ENCODE peak calls at places on chromosomes 3 and 15, in eight cellular contexts. R is mucosa of descending colon, F is right atrium auricular region, I is IMR-90, M is psoas muscle, W is sigmoid colon, T is ovary, D is heart left ventricle. G is an unnamed sample.

GRCh38 chr3:101849714-101850326 is 506 bp downstream of the NFKBIZ start:
- DNase-seq in R (peak; percentile 54), I (no peak), M (peak; percentile 45), F (no peak), W (peak; percentile 74), D (peak; percentile 56), T (peak; percentile 63), G (peak; percentile 22)

GRCh38 chr15:66821307-66821706 is 119.3 kb downstream of the SMAD6 start:
- DNase-seq in M (no peak), R (no peak), T (no peak), D (no peak), I (no peak), F (no peak), W (no peak), G (no peak)

GRCh38 chr15:49831206-49831965 is 210.5 kb downstream of the DTWD1 start:
- DNase-seq in R (no peak), F (peak; percentile 66), D (peak; percentile 42), T (no peak), M (peak; percentile 67), W (peak; percentile 74), I (peak; percentile 95), G (peak; percentile 98)

GRCh38 chr15:52559583-52559982 is 9.2 kb downstream of the ARPP19 start:
- DNase-seq in I (peak; percentile 89), M (no peak), R (no peak), W (no peak), T (no peak), F (no peak), D (no peak), G (peak; percentile 48)

GRCh38 chr3:57160046-57160730 is 5.0 kb downstream of the IL17RD start:
- DNase-seq in R (no peak), F (no peak), D (peak; percentile 69), T (peak; percentile 74), M (no peak), I (no peak), W (no peak), G (peak; percentile 67)

GRCh38 chr3:141707741-141708203 is 30.3 kb upstream of the RNF7 start:
- DNase-seq in F (no peak), T (no peak), I (peak; percentile 64), W (no peak), R (no peak), M (no peak), D (no peak), G (peak; percentile 74)

GRCh38 chr15:51726302-51727073 is 11.0 kb downstream of the LYSMD2 start:
- DNase-seq in R (peak; percentile 35), F (peak; percentile 84), D (peak; percentile 75), I (peak; percentile 93), T (peak; percentile 57), M (peak; percentile 44), W (peak; percentile 91), G (peak; percentile 91)

GRCh38 chr3:87873136-87873535 is 185.7 kb downstream of the CGGBP1 start:
- DNase-seq in I (no peak), W (no peak), T (no peak), R (no peak), F (no peak), M (no peak), D (no peak), G (no peak)

GRCh38 chr3:58021072-58021959 is 13.1 kb downstream of the FLNB start:
- DNase-seq in D (no peak), W (no peak), F (no peak), R (no peak), T (no peak), M (no peak), I (no peak), G (no peak)

GRCh38 chr15:88185584-88185983 is 71.0 kb downstream of the NTRK3 start:
- DNase-seq in W (no peak), M (no peak), R (no peak), I (no peak), D (no peak), F (no peak), T (no peak), G (no peak)

GRCh38 chr15:94670436-94671034 is 439.2 kb downstream of the MCTP2 start:
- DNase-seq in T (no peak), R (peak; percentile 10), I (peak; percentile 35), M (no peak), F (no peak), W (no peak), D (no peak), G (peak; percentile 69)

GRCh38 chr3:72892870-72893269 is 5.0 kb downstream of the GXYLT2 start:
- DNase-seq in R (no peak), I (no peak), M (no peak), F (no peak), T (no peak), D (no peak), W (no peak), G (peak; percentile 23)

GRCh38 chr3:111299070-111299672 is 227.6 kb downstream of the NECTIN3 start:
- DNase-seq in R (no peak), D (no peak), W (no peak), M (no peak), F (no peak), T (no peak), I (peak; percentile 52), G (peak; percentile 42)

GRCh38 chr3:112802338-112802737 is 44.3 kb downstream of the CD200R1L start:
- DNase-seq in M (no peak), R (no peak), I (no peak), T (no peak), W (no peak), F (no peak), D (no peak), G (no peak)

GRCh38 chr15:97684249-97684648 is 276.3 kb upstream of the ARRDC4 start:
- DNase-seq in D (no peak), T (no peak), W (no peak), I (no peak), F (no peak), R (peak; percentile 11), M (no peak), G (no peak)

GRCh38 chr3:11803977-11804903 is 42.4 kb downstream of the TAMM41 start:
- DNase-seq in T (peak; percentile 39), W (no peak), I (peak; percentile 55), D (peak; percentile 53), F (no peak), M (peak; percentile 21), R (peak; percentile 51), G (peak; percentile 73)

GRCh38 chr3:44020178-44020577 is 221.5 kb upstream of the TOPAZ1 start:
- DNase-seq in F (no peak), R (no peak), D (no peak), I (no peak), T (no peak), W (no peak), M (no peak), G (no peak)

GRCh38 chr15:75138016-75138999 is 63.4 kb upstream of the C15orf39 start:
- DNase-seq in I (peak; percentile 10), T (no peak), F (no peak), W (no peak), R (no peak), M (no peak), D (no peak), G (peak; percentile 12)

GRCh38 chr3:197836244-197836643 is 45.2 kb downstream of the LRCH3 start:
- DNase-seq in D (no peak), T (no peak), R (no peak), M (no peak), W (no peak), I (no peak), F (no peak), G (no peak)

GRCh38 chr15:70704731-70705130 is 58.6 kb downstream of the UACA start:
- DNase-seq in T (no peak), F (no peak), D (no peak), I (no peak), R (no peak), M (no peak), W (no peak), G (no peak)
- H3K4me3 ChIP-seq in T (no peak overlapping the region), F (no peak overlapping the region), D (no peak overlapping the region), I (no peak overlapping the region), R (no peak overlapping the region), M (no peak overlapping the region), W (no peak overlapping the region), G (no peak overlapping the region)

GRCh38 chr15:92943581-92943980 is 43.5 kb downstream of the CHD2 start:
- DNase-seq in M (no peak), T (no peak), F (no peak), I (no peak), W (no peak), R (no peak), D (no peak), G (no peak)
- TF ChIP-seq CTCF in M (no peak), T (no peak), F (no peak), I (no peak), W (no peak), R (no peak), D (no peak), G (no peak)

GRCh38 chr15:73965094-73965729 is 26.9 kb downstream of the STOML1 start:
- DNase-seq in M (no peak), W (peak; percentile 62), R (no peak), T (no peak), D (no peak), F (no peak), I (no peak), G (no peak)
- H3K4me3 ChIP-seq in M (no peak overlapping the region), W (no peak overlapping the region), R (no peak overlapping the region), T (no peak overlapping the region), D (no peak overlapping the region), F (no peak overlapping the region), I (no peak overlapping the region), G (no peak overlapping the region)

GRCh38 chr3:53230041-53230621 is 25.7 kb downstream of the TKT start:
- DNase-seq in M (no peak), I (no peak), W (no peak), R (no peak), F (no peak), T (no peak), D (no peak), G (no peak)
- TF ChIP-seq CTCF in M (no peak), I (no peak), W (no peak), R (no peak), F (no peak), T (no peak), D (no peak), G (no peak)

GRCh38 chr3:9135930-9136525 is 113.4 kb downstream of the SRGAP3 start:
- DNase-seq in D (no peak), W (no peak), M (peak; percentile 23), R (no peak), I (no peak), F (no peak), T (peak; percentile 35), G (no peak)

GRCh38 chr3:9139366-9139765 is 110.1 kb downstream of the SRGAP3 start:
- DNase-seq in D (no peak), W (no peak), I (no peak), F (no peak), R (no peak), T (no peak), M (no peak), G (no peak)

GRCh38 chr3:9136746-9137434 is 112.6 kb downstream of the SRGAP3 start:
- DNase-seq in W (no peak), D (no peak), M (no peak), F (no peak), R (no peak), T (no peak), I (no peak), G (no peak)

GRCh38 chr3:9130318-9131110 is 118.9 kb downstream of the SRGAP3 start:
- DNase-seq in I (no peak), M (no peak), W (no peak), R (peak; percentile 29), T (no peak), F (no peak), D (no peak), G (no peak)

GRCh38 chr3:9135526-9135925 is 113.9 kb downstream of the SRGAP3 start:
- DNase-seq in D (no peak), T (no peak), M (no peak), I (no peak), W (no peak), F (no peak), R (no peak), G (no peak)
- H3K4me3 ChIP-seq in D (peak overlapping the region; percentile 48), T (no peak overlapping the region), M (peak overlapping the region; percentile 63), I (no peak overlapping the region), W (no peak overlapping the region), F (peak overlapping the region; percentile 54), R (no peak overlapping the region), G (no peak overlapping the region)

G was measured in cardiac fibroblast.